ENCODE peak calls at places on chromosomes 7 and 10, in six cellular contexts. V, C, H, Z, B and U are unnamed samples. For H3K27me3, the result is how much of the 10 kb centered on the place peaks cover.

GRCh38 chr10:124285587-124286527 is 132.9 kb downstream of the OAT start:
- DNase-seq in V (no peak), C (no peak), H (no peak), Z (no peak), B (no peak), U (no peak)

GRCh38 chr10:96573036-96573435 is 13.8 kb downstream of the TM9SF3 start:
- DNase-seq in V (no peak), C (no peak), H (no peak), Z (no peak), B (no peak), U (no peak)

GRCh38 chr10:95739046-95739445 is 16.9 kb upstream of the ENTPD1 start:
- DNase-seq in V (no peak), C (no peak), H (no peak), Z (no peak), B (no peak), U (no peak)

GRCh38 chr7:90580051-90580450 is 16.1 kb upstream of the CDK14 start:
- DNase-seq in V (no peak), C (no peak), H (no peak), Z (peak), B (no peak), U (peak)

GRCh38 chr7:47292832-47293309 is 289.0 kb downstream of the TNS3 start:
- DNase-seq in V (no peak), C (no peak), H (no peak), Z (peak), B (no peak), U (no peak)

GRCh38 chr7:10401793-10402192 is 571.9 kb upstream of the PHF14 start:
- DNase-seq in V (no peak), C (no peak), H (no peak), Z (no peak), B (no peak), U (no peak)

GRCh38 chr10:77463967-77464745 is 173.5 kb downstream of the KCNMA1 start:
- DNase-seq in V (no peak), C (no peak), H (no peak), Z (peak), B (no peak), U (peak)

GRCh38 chr10:77007836-77008235 is 629.8 kb downstream of the KCNMA1 start:
- DNase-seq in V (no peak), C (no peak), H (no peak), Z (no peak), B (no peak), U (no peak)

GRCh38 chr7:73585196-73585595 is 6.8 kb upstream of the TBL2 start:
- DNase-seq in V (no peak), C (no peak), H (no peak), Z (no peak), B (no peak), U (no peak)

GRCh38 chr7:124071843-124072242 is 39.0 kb upstream of the TMEM229A start:
- DNase-seq in V (no peak), C (no peak), H (no peak), Z (no peak), B (no peak), U (peak)

GRCh38 chr10:1100691-1101368 is 44.6 kb downstream of the WDR37 start:
- DNase-seq in V (no peak), C (no peak), H (no peak), Z (no peak), B (no peak), U (no peak)

GRCh38 chr7:28654111-28654510 is 241.8 kb downstream of the CREB5 start:
- DNase-seq in V (no peak), C (no peak), H (no peak), Z (no peak), B (no peak), U (no peak)

GRCh38 chr7:16668049-16668858 is 22.3 kb downstream of the BZW2 start:
- DNase-seq in V (no peak), C (peak), H (peak), Z (peak), B (peak), U (peak)

GRCh38 chr7:42572561-42572960 is 335.6 kb upstream of the GLI3 start:
- DNase-seq in V (no peak), C (no peak), H (no peak), Z (no peak), B (no peak), U (no peak)

GRCh38 chr7:33040803-33041516 is 21.6 kb downstream of the NT5C3A start:
- DNase-seq in V (no peak), C (no peak), H (no peak), Z (no peak), B (peak), U (peak)

GRCh38 chr10:6024334-6024682 is 37.9 kb downstream of the IL2RA start:
- DNase-seq in V (no peak), C (no peak), H (no peak), Z (no peak), B (no peak), U (no peak)

GRCh38 chr10:31030216-31030615 is 1.4 kb downstream of the ZNF438 start:
- DNase-seq in V (no peak), C (no peak), H (no peak), Z (peak), B (no peak), U (no peak)

GRCh38 chr7:37504791-37505190 is 56.1 kb upstream of the ELMO1 start:
- DNase-seq in V (no peak), C (no peak), H (no peak), Z (no peak), B (no peak), U (no peak)

GRCh38 chr10:112379635-112380296 is 5.8 kb downstream of the ACSL5 start:
- DNase-seq in V (no peak), C (no peak), H (no peak), Z (peak), B (no peak), U (peak)

GRCh38 chr7:1228535-1229333 is 3.9 kb upstream of the UNCX start:
- DNase-seq in V (no peak), C (no peak), H (no peak), Z (no peak), B (no peak), U (no peak)
- H3K27me3 ChIP-seq in V (half or more), C (half or more), H (half or more), Z (half or more), B (half or more), U (half or more)

DNA sequence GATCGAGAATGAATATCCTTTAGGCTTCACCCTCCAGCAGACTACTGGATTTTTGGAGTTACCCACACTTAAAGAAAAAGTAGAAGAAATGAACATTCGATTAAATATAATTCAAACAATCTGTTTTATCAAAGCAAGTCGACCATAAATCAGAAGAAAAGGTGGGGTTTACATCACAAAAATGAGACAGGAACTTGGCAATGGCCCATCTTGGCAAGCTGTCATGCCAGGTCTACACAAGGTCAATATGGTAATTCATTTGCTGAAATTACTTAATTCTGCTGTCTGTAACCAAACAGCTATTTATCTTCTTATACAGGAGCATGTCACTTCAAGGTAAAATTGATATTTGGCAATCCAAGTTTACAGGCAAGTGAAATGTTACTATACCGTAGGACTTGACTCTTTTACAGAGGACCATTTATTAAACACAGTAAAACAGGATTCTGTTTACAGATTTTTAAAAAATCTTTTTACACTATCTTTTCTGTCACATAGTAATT is 640.6 kb upstream of the NRP1 start:
- DNase-seq in V (no peak), C (no peak), H (no peak), Z (no peak), B (no peak), U (no peak)
- H3K27me3 ChIP-seq in V (under half), C (under half), H (under half), Z (under half), B (under half), U (under half)

GRCh38 chr10:27620425-27621397 is 116.6 kb downstream of the RAB18 start:
- DNase-seq in V (no peak), C (no peak), H (no peak), Z (peak), B (no peak), U (no peak)
- H3K27me3 ChIP-seq in V (under half), C (under half), H (under half), Z (under half), B (under half), U (under half)

DNA sequence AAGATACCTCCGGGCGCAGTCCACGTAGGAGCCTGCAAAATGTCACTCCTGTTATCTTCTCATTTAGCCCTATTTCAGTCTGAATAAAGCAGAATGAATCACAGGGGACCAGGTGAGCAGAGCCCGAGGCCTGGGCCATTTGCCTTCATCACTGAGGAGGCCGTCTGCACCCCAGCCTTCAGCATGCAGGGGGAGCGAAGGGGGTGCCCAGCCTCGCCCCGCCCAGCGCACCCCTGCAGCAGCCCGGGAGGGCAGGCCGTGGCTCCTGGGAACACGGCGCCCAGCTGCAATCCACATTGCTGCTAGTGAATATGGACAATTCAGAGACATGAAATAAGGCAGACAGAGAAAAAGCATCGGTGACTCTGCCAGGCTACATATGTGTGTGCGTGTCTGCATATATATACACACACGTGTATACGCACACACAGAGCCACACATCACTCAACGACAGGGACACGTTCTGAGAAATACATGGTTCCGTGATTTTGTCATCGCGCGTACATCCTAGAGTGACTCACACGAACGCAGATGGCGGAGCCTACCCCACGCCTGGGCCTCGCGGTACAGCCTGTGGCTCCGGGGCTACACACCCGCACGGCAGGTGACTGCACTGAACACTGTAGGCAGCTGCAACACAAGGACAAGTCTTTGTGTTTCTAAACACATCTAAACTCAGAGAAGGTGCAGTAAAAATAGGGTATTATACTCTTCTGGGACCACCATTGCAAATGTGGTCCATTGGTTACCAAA is 15.2 kb upstream of the ELFN1 start:
- DNase-seq in V (no peak), C (no peak), H (no peak), Z (no peak), B (no peak), U (no peak)
- H3K27me3 ChIP-seq in V (under half), C (under half), H (under half), Z (under half), B (under half), U (under half)

DNA sequence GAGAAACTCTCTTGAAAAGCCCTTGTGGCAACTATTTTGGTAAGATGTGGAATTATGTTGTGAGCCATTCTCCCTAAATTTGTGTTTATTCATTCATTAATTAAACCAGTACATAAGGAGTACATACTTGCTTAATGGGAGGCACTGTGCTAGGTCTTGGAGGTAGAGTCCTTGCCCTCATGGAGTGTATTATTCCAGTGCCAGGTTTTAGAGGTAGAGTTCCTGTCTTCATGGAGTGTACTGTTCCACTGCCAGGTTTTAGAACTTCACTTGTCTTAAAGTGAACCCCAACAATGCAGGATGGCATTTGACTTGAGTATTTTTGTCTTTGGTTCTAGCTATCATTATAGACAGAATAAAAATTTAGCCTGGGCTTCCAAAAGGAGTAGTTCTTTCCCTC is 8.8 kb downstream of the MXI1 start:
- DNase-seq in V (no peak), C (no peak), H (no peak), Z (no peak), B (no peak), U (no peak)
- H3K27me3 ChIP-seq in V (under half), C (under half), H (under half), Z (under half), B (under half), U (under half)

GRCh38 chr10:84196083-84196482 is 1.7 kb downstream of the CDHR1 start:
- DNase-seq in V (no peak), C (no peak), H (no peak), Z (no peak), B (no peak), U (no peak)

GRCh38 chr10:84196941-84197340 is 2.6 kb downstream of the CDHR1 start:
- DNase-seq in V (no peak), C (no peak), H (peak), Z (no peak), B (no peak), U (no peak)

GRCh38 chr10:84193846-84194423 is 402 bp upstream of the CDHR1 start:
- DNase-seq in V (no peak), C (no peak), H (no peak), Z (no peak), B (no peak), U (no peak)

GRCh38 chr10:84194424-84195043 is at the start of gene CDHR1:
- DNase-seq in V (peak), C (no peak), H (peak), Z (peak), B (no peak), U (no peak)

GRCh38 chr10:84195044-84195830 is 900 bp downstream of the CDHR1 start:
- DNase-seq in V (no peak), C (no peak), H (no peak), Z (no peak), B (no peak), U (no peak)
- H3K27me3 ChIP-seq in V (under half), C (under half), H (half or more), Z (under half), B (under half), U (half or more)

DNA sequence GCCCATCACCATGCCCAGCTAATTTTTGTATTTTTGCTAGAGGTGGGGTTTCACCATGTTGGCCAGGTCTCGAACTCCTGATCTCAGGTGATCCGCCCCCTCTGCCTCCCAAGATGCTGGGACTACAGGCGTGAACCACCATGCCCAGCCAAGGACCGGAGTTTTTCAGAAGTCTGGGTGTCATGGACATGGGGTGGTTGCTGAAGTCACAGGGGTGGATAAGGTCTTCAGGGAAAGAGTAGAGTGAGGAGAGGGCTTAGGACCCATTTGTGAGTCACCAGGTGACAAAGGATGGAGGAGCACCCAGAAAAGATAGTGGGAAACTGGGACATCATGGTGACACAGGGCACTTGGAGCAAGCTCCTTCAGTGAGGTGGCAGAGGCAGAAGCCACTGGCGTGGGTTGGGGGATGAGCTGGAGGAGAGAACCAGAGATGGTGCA is 2.8 kb upstream of the GPRIN2 start:
- DNase-seq in V (no peak), C (no peak), H (no peak), Z (no peak), B (no peak), U (no peak)
- H3K27me3 ChIP-seq in V (under half), C (half or more), H (half or more), Z (half or more), B (under half), U (under half)

DNA sequence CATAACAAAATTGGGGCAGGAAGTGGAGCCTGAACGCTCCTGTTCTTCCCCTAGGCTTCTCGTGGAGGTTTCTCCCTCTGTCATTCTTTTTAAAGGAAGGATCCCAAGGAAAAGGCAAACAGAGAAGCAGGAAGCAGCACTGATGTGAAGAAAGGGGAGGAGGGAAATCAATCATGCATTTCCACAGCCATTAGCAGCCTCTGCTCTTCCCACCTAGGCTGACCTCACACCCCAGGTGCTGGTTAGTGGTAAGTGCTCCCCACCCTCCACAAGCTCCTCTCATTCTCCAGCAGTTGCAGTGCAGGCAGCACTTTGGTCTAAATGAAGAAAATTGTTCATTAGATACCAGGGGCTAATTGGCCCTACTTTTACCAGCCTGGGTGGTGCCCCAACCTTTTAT is 2.6 kb downstream of the CRHR2 start:
- DNase-seq in V (no peak), C (no peak), H (no peak), Z (no peak), B (peak), U (no peak)
- H3K27me3 ChIP-seq in V (under half), C (half or more), H (half or more), Z (half or more), B (under half), U (under half)

GRCh38 chr10:99540673-99541531 is 8.2 kb downstream of the NKX2-3 start:
- DNase-seq in V (no peak), C (no peak), H (no peak), Z (no peak), B (no peak), U (peak)
- H3K27me3 ChIP-seq in V (half or more), C (half or more), H (half or more), Z (half or more), B (half or more), U (under half)